ENCODE peak calls at places on chromosome 17, in nine cellular contexts. V, O, E, Y, X, Q, J, L and H are unnamed samples.

GRCh38 chr17:65794572-65794971 is 233.1 kb upstream of the AXIN2 start:
- DNase-seq in V (no peak), O (no peak), E (no peak), Y (no peak), X (no peak), Q (no peak), J (no peak), L (peak), H (peak)

GRCh38 chr17:37092701-37093100 is 143.9 kb downstream of the AATF start:
- DNase-seq in V (no peak), O (no peak), E (no peak), Y (no peak), X (no peak), Q (no peak), J (no peak), L (no peak), H (no peak)

GRCh38 chr17:83106036-83106577 is 26.7 kb downstream of the METRNL start:
- DNase-seq in V (no peak), O (no peak), E (no peak), Y (no peak), X (no peak), Q (no peak), J (no peak), L (no peak), H (no peak)

GRCh38 chr17:35046740-35047283 is 16.7 kb downstream of the RFFL start:
- DNase-seq in V (no peak), O (no peak), E (no peak), Y (no peak), X (no peak), Q (no peak), J (no peak), L (no peak), H (peak)

GRCh38 chr17:82187500-82187899 is 25.1 kb downstream of the CCDC57 start:
- DNase-seq in V (no peak), O (no peak), E (no peak), Y (no peak), X (peak), Q (no peak), J (no peak), L (no peak), H (no peak)

GRCh38 chr17:42436401-42436800 is 13.3 kb upstream of the CAVIN1 start:
- DNase-seq in V (peak), O (no peak), E (no peak), Y (no peak), X (no peak), Q (no peak), J (peak), L (no peak), H (peak)

GRCh38 chr17:1789936-1790335 is 28.1 kb downstream of the SERPINF1 start:
- DNase-seq in V (no peak), O (no peak), E (no peak), Y (no peak), X (no peak), Q (no peak), J (peak), L (no peak), H (no peak)

GRCh38 chr17:4199818-4200402 is 56.9 kb downstream of the CYB5D2 start:
- DNase-seq in V (no peak), O (no peak), E (peak), Y (no peak), X (no peak), Q (no peak), J (no peak), L (no peak), H (peak)

GRCh38 chr17:36665417-36665816 is 64.0 kb downstream of the MRM1 start:
- DNase-seq in V (no peak), O (no peak), E (no peak), Y (no peak), X (no peak), Q (no peak), J (no peak), L (no peak), H (peak)

GRCh38 chr17:40598928-40599627 is 33.8 kb upstream of the CCR7 start:
- DNase-seq in V (no peak), O (no peak), E (no peak), Y (peak), X (peak), Q (no peak), J (no peak), L (no peak), H (no peak)

GRCh38 chr17:46159686-46160085 is 33.5 kb downstream of the KANSL1 start:
- DNase-seq in V (peak), O (no peak), E (no peak), Y (no peak), X (no peak), Q (no peak), J (no peak), L (no peak), H (peak)

GRCh38 chr17:75695830-75696271 is 25.4 kb upstream of the ITGB4 start:
- DNase-seq in V (no peak), O (no peak), E (no peak), Y (no peak), X (peak), Q (peak), J (peak), L (no peak), H (no peak)

GRCh38 chr17:18951941-18952842 is at the start of gene SLC5A10:
- DNase-seq in V (no peak), O (no peak), E (no peak), Y (no peak), X (no peak), Q (no peak), J (no peak), L (no peak), H (no peak)
- TF ChIP-seq CTCF in V (peak), O (no peak), E (no peak), Y (no peak), X (no peak), Q (peak), J (no peak), L (peak), H (peak)

DNA sequence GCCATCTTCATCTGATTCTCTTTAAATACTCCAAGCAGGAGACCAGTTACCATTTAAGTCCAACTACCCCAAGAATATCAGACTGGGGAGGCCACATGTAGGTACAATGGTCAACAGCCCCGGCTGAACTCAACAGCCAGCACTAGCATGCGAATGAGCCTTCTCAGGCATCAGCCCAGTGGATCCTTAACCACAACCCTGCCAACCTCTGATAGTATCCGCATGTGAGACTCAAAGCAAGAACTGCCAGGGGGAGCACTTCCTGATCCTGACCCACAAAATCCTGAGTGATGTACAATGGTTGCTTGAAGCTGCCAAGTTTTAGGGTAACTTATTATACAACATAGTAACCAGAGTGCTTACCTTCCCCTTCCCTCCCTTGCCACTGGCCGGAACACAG is 4.0 kb downstream of the PYY start:
- DNase-seq in V (no peak), O (no peak), E (no peak), Y (no peak), X (no peak), Q (no peak), J (no peak), L (no peak), H (no peak)
- TF ChIP-seq CTCF in V (no peak), O (no peak), E (no peak), Y (no peak), X (no peak), Q (no peak), J (no peak), L (no peak), H (peak)

GRCh38 chr17:50203086-50203485 is 1.7 kb upstream of the COL1A1 start:
- DNase-seq in V (no peak), O (no peak), E (no peak), Y (no peak), X (no peak), Q (no peak), J (no peak), L (no peak), H (no peak)

GRCh38 chr17:50199211-50199633 is 2.2 kb downstream of the COL1A1 start:
- DNase-seq in V (no peak), O (no peak), E (no peak), Y (no peak), X (peak), Q (peak), J (no peak), L (no peak), H (no peak)

GRCh38 chr17:50201226-50201854 is at the start of gene COL1A1:
- DNase-seq in V (peak), O (peak), E (no peak), Y (peak), X (peak), Q (peak), J (peak), L (peak), H (no peak)

GRCh38 chr17:50199651-50200446 is 1.6 kb downstream of the COL1A1 start:
- DNase-seq in V (no peak), O (peak), E (no peak), Y (peak), X (peak), Q (peak), J (peak), L (peak), H (peak)

DNA sequence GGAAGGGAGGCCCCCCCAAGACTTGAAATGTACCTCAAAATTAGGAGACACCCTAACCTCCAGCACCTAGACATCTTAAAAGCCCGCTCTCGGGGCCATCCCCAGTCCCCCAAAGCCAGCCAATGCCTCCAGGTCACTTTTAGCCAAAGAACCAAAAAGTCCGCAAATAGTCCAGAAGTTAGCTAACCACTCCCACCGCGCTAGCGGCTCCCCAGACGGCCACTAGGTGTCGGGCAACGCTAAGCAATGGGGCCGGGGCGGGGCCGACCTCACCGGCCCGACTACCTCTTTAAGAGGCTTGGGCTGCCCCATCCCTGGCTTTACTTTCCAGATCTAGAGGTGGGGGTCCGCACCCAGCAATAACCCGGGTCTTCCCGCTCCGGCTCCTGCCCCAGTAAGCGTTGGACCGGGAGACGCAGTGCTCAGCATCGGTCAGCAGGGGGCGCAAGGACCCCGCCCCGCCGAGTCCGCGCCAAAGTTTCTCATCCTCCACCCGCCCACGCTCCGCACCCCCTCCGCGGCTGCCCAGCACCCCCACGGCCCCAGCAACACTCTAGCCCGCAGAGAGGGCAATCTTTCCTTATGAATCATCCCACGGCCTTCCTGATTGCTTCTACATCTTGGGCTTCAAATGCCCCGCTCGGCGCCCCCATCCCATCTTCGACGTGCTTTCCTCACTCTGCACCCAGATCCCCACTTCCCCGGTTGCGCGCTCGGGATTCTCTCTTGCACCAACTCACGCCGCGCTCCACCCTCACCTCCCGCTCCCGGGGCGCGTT is 795 bp downstream of the COL1A1 start:
- DNase-seq in V (no peak), O (peak), E (peak), Y (peak), X (peak), Q (peak), J (peak), L (peak), H (peak)
- TF ChIP-seq CTCF in V (peak), O (peak), E (peak), Y (peak), X (peak), Q (peak), J (peak), L (peak), H (peak)

GRCh38 chr17:77693301-77693700 is 265.2 kb upstream of the TNRC6C start:
- DNase-seq in V (no peak), O (no peak), E (no peak), Y (no peak), X (no peak), Q (no peak), J (no peak), L (no peak), H (no peak)

GRCh38 chr17:77693776-77694175 is 264.7 kb upstream of the TNRC6C start:
- DNase-seq in V (no peak), O (no peak), E (no peak), Y (no peak), X (no peak), Q (no peak), J (no peak), L (no peak), H (no peak)

GRCh38 chr17:77691216-77692085 is 267.1 kb upstream of the TNRC6C start:
- DNase-seq in V (no peak), O (no peak), E (no peak), Y (no peak), X (no peak), Q (no peak), J (no peak), L (no peak), H (no peak)

GRCh38 chr17:77694391-77695363 is 263.8 kb upstream of the TNRC6C start:
- DNase-seq in V (no peak), O (no peak), E (no peak), Y (no peak), X (no peak), Q (no peak), J (no peak), L (no peak), H (no peak)

DNA sequence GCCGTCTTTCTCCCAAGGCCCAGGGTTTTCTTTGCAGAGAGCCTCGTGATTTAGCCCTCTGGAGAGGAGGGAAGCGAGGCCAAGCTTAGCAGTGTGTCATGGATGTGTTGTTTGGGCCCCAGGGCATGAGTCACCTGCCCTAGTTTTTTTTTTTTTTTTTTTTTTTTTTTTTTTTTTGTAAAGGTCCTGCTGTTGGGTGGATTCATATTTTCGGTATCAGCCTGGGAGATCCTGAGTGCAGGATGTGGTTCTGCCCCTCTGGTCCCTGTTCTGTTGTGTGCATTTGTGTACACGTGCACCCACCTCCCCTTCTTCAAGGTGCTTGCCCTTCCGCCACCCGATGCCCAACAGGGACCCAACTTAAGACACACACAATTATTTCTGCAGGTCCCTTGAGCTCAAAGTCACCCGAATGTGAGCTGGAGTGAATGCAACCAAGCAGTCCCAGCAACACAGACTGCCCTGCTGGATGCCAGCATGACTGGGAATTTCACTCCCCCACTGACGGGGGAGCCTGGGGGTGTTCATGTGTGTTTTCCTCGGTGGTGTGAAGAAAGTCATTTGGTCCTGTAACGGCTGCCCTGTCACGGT is 265.8 kb upstream of the TNRC6C start:
- DNase-seq in V (no peak), O (no peak), E (no peak), Y (peak), X (no peak), Q (no peak), J (no peak), L (no peak), H (peak)
- TF ChIP-seq CTCF in V (no peak), O (no peak), E (no peak), Y (no peak), X (no peak), Q (no peak), J (no peak), L (no peak), H (no peak)